ENCODE peak calls at places on chromosomes 5 and 9, in four cellular contexts. H, O, R and J are unnamed samples. For H3K27me3, the result is how much of the 10 kb centered on the place peaks cover.

GRCh38 chr5:141175933-141176332 is 1.7 kb upstream of the PCDHB8 start:
- DNase-seq in H (no peak), O (no peak), R (no peak), J (no peak)

GRCh38 chr5:145237843-145238242 is 597.3 kb downstream of the PRELID2 start:
- DNase-seq in O (peak), R (peak), H (no peak), J (no peak)

GRCh38 chr9:79572032-79572890 is 496 bp downstream of the TLE4 start:
- DNase-seq in O (no peak), H (no peak), R (peak), J (peak)

GRCh38 chr5:41128291-41128690 is 57.1 kb upstream of the MROH2B start:
- DNase-seq in R (no peak), O (no peak), H (no peak), J (no peak)

GRCh38 chr9:35774907-35775635 is 16.3 kb upstream of the NPR2 start:
- DNase-seq in H (no peak), R (peak), O (no peak), J (no peak)

GRCh38 chr9:35650341-35651158 is at the start of gene SIT1:
- DNase-seq in R (peak), H (no peak), O (no peak), J (no peak)

GRCh38 chr5:173757817-173758216 is 130.3 kb upstream of the CPEB4 start:
- DNase-seq in O (no peak), H (no peak), R (no peak), J (no peak)

GRCh38 chr5:44935262-44935661 is 126.5 kb downstream of the MRPS30 start:
- DNase-seq in H (no peak), R (peak), O (peak), J (no peak)

GRCh38 chr9:83259558-83259957 is 196.6 kb upstream of the RASEF start:
- DNase-seq in H (no peak), O (no peak), R (no peak), J (no peak)

GRCh38 chr9:105880517-105880916 is 186.2 kb downstream of the TMEM38B start:
- DNase-seq in R (no peak), O (no peak), H (no peak), J (no peak)

GRCh38 chr9:69976165-69976564 is 67.5 kb upstream of the MAMDC2 start:
- DNase-seq in O (peak), R (no peak), H (no peak), J (no peak)

GRCh38 chr5:142356318-142356715 is 31.5 kb upstream of the SPRY4 start:
- DNase-seq in O (no peak), R (no peak), H (no peak), J (no peak)

GRCh38 chr9:126649477-126649876 is 35.7 kb downstream of the LMX1B start:
- DNase-seq in O (no peak), R (no peak), H (no peak), J (no peak)

GRCh38 chr9:126643945-126644527 is 30.3 kb downstream of the LMX1B start:
- DNase-seq in R (peak), H (no peak), O (no peak), J (no peak)

GRCh38 chr9:126647585-126648110 is 33.9 kb downstream of the LMX1B start:
- DNase-seq in O (no peak), R (no peak), H (no peak), J (no peak)

GRCh38 chr9:126642839-126643238 is 29.1 kb downstream of the LMX1B start:
- DNase-seq in O (no peak), R (no peak), H (no peak), J (no peak)

DNA sequence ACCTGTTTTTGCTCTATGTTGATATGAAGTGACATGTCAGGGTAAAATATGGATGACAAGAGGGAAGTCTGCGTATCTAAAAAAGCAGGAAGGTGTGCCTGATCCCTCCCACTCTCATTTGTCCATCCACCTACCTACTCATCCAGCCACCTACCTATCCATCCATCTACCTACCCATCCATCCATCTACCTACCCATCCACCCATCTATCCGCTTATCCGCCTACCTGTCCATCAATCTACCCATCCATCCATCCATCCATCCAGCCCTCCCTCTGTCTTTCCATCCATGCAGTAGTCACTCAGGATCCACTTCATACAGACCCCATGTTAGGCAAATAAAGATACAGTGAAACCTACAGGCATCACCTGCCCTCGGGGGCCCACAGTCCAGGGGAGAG is 32.4 kb downstream of the LMX1B start:
- DNase-seq in O (no peak), R (no peak), H (no peak), J (no peak)
- H3K27me3 ChIP-seq in O (under half), R (under half), H (half or more), J (half or more)

DNA sequence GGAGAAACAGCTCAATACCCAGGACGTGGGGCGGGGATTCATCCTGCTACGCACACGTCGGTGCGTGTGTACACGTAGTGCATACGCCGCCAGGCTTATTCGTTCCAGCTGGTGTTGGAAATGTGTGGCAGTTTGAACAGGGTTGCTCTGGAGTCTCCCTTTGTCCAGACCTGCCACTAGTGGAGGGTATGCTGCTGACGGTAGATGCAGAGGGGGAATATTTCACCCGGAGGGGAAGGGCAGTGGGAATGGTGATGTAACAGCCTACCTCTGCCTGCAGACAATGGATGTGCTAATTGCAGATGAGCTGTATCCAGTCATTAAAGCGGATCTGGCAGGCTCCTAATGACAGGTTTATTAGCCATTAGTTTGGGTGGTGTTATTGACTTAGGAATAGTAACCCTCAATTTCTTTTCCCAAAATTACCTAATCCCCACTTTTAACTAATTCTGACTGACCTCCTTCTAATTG is 142.7 kb downstream of the PAX5 start:
- DNase-seq in H (no peak), R (no peak), O (no peak), J (no peak)
- H3K27me3 ChIP-seq in H (under half), R (under half), O (half or more), J (under half)

GRCh38 chr5:4540375-4541173 is 599.6 kb upstream of the ADAMTS16 start:
- DNase-seq in H (no peak), R (no peak), O (no peak), J (no peak)

GRCh38 chr5:4541334-4541733 is 598.8 kb upstream of the ADAMTS16 start:
- DNase-seq in O (no peak), R (no peak), H (no peak), J (no peak)

GRCh38 chr5:4542145-4542778 is 597.9 kb upstream of the ADAMTS16 start:
- DNase-seq in O (no peak), R (no peak), H (no peak), J (no peak)

GRCh38 chr5:4533457-4534105 is 606.5 kb upstream of the ADAMTS16 start:
- DNase-seq in O (no peak), H (no peak), R (no peak), J (no peak)

DNA sequence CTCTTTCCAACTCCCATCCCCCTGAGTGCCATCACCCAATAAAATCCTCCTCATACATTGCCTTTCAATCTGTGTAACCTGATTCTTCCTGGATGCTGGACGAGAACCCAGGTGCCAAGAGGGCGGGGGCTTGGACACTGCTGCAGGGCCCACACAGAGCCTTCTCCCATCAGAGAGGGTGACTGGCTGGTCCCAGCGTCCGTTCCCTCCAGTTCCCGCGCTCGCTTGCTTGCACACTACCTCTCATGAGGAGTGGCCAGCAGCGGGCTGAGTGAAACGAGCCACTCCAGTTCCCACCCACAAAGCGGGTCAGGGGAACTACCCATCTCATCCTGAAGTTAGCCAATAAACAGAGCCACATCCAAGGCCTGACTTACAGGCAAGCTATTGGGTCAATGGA is 602.6 kb upstream of the ADAMTS16 start:
- DNase-seq in H (no peak), R (no peak), O (no peak), J (no peak)
- H3K27me3 ChIP-seq in H (under half), R (under half), O (under half), J (under half)

GRCh38 chr5:67198917-67199316 is 2.3 kb upstream of the CD180 start:
- DNase-seq in R (no peak), O (no peak), H (no peak), J (no peak)

GRCh38 chr5:67195406-67196275 is 958 bp downstream of the CD180 start:
- DNase-seq in O (no peak), H (no peak), R (no peak), J (no peak)

GRCh38 chr5:67197536-67197935 is 937 bp upstream of the CD180 start:
- DNase-seq in H (no peak), O (no peak), R (no peak), J (no peak)

GRCh38 chr5:67194169-67194568 is 2.4 kb downstream of the CD180 start:
- DNase-seq in O (no peak), R (no peak), H (no peak), J (no peak)

GRCh38 chr5:67196537-67197059 is at the start of gene CD180:
- DNase-seq in H (no peak), R (no peak), O (no peak), J (no peak)
- H3K27me3 ChIP-seq in H (under half), R (under half), O (under half), J (under half)

DNA sequence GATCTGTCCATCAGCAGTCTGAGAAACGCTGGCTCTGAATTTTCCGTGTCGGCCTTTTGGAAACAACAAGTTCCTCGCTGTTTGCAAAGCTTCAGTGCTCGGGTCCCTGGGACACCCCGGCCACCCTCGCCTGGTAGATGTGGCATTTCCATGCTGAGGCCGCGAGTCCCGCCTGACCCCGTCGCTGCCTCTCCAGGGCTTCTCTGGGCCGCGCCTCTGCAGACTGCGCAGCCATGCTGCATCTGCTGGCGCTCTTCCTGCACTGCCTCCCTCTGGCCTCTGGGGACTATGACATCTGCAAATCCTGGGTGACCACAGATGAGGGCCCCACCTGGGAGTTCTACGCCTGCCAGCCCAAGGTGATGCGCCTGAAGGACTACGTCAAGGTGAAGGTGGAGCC is 4.7 kb downstream of the NTNG2 start:
- DNase-seq in R (peak), H (no peak), O (no peak), J (no peak)
- H3K27me3 ChIP-seq in R (under half), H (half or more), O (under half), J (half or more)

GRCh38 chr5:601771-602465 is 10.2 kb upstream of the CEP72 start:
- DNase-seq in H (peak), R (no peak), O (no peak), J (no peak)
- H3K27me3 ChIP-seq in H (half or more), R (under half), O (under half), J (under half)

GRCh38 chr5:73338201-73339126 is 110.1 kb downstream of the FOXD1 start:
- DNase-seq in O (no peak), R (peak), H (no peak), J (no peak)

GRCh38 chr5:73339711-73340110 is 108.9 kb downstream of the FOXD1 start:
- DNase-seq in O (no peak), R (no peak), H (no peak), J (no peak)

GRCh38 chr5:73339165-73339564 is 109.4 kb downstream of the FOXD1 start:
- DNase-seq in R (no peak), H (no peak), O (no peak), J (no peak)

GRCh38 chr5:73336366-73336765 is 112.2 kb downstream of the FOXD1 start:
- DNase-seq in O (no peak), R (no peak), H (no peak), J (no peak)

DNA sequence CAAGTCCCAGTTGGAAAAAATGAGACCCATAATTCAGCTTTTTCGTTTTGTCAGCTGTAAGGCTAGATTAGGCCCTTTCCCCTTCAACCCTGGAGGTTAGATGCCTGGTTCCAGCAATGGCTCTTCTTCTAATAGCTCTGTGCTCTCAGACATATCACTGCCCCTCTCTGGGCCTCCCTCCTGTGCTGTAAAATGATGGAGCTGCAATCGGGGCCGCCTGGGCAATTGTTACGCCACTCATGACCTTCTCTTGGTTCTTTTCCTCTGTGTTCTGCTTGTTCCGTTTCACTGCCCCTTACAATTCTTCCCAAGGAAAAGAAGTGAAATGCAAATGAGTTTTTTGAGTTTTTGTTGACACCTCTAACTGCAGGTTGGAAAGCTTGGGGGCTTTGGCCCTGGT is 111.0 kb downstream of the FOXD1 start:
- DNase-seq in O (no peak), R (no peak), H (no peak), J (no peak)
- H3K27me3 ChIP-seq in O (under half), R (under half), H (under half), J (half or more)

DNA sequence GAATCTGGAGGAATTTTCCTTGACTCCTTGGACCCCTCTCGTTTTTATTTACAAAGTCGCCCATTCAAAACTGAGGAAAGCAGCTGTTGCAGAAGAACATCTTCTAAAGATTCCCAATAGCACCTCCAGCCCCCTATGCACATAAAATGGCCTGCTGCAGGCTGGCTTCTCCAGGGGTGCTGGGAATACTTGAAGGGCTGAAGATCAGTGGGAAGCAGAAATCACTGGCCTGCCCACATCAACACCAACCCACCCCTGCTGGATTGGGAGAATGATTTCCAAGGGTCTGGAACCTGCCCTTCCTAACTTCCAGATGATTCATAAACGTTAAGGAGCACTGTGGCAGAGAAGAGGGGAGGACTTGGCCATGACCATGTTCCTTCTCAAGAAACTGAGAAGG is 3.0 kb upstream of the FOXE1 start:
- DNase-seq in H (no peak), O (no peak), R (no peak), J (no peak)
- H3K27me3 ChIP-seq in H (under half), O (under half), R (half or more), J (half or more)